ENCODE peak calls at places on chromosomes 12 and 14, in nine cellular contexts. H is fibroblast of lung, G is SK-N-SH, Z is GM10248, N is kidney epithelial cell, D is GM12878, V is progenitor cell of endocrine pancreas, T is heart right ventricle, L is GM23338. O is an unnamed sample.

GRCh38 chr14:65961004-65961403 is 525.2 kb upstream of the CCDC196 start:
- DNase-seq in Z (peak), H (peak), N (no peak), D (no peak), T (peak), V (peak), L (peak), G (peak), O (peak)

GRCh38 chr12:131642101-131642540 is 68.8 kb upstream of the SFSWAP start:
- DNase-seq in N (no peak), G (no peak), L (peak), H (no peak), T (no peak), D (peak), Z (peak), V (no peak), O (no peak)

GRCh38 chr12:104281636-104282035 is 21.9 kb upstream of the EID3 start:
- DNase-seq in V (no peak), H (peak), T (no peak), G (no peak), Z (no peak), N (no peak), D (no peak), L (no peak), O (no peak)

GRCh38 chr12:58171914-58172313 is 230.5 kb downstream of the ATP23 start:
- DNase-seq in H (peak), Z (no peak), T (no peak), V (no peak), L (no peak), G (no peak), D (no peak), N (no peak), O (peak)

GRCh38 chr14:80468331-80469122 is 257.2 kb upstream of the DIO2 start:
- DNase-seq in G (no peak), H (no peak), D (no peak), N (no peak), T (no peak), L (no peak), V (no peak), Z (no peak), O (no peak)

GRCh38 chr14:50943943-50944646 is at the start of gene PYGL:
- DNase-seq in N (no peak), L (peak), G (peak), T (peak), D (no peak), H (peak), Z (peak), V (peak), O (peak)

GRCh38 chr12:108689314-108690190 is 41.8 kb downstream of the CORO1C start:
- DNase-seq in T (no peak), D (no peak), H (peak), N (no peak), Z (no peak), G (no peak), L (no peak), V (no peak), O (peak)

GRCh38 chr12:50505386-50505827 is 622 bp downstream of the DIP2B start:
- DNase-seq in H (peak), G (peak), Z (peak), N (no peak), V (no peak), L (no peak), T (peak), D (no peak), O (peak)

GRCh38 chr14:22819191-22819988 is 4.2 kb upstream of the SLC7A7 start:
- DNase-seq in Z (peak), D (no peak), V (no peak), T (peak), H (peak), N (no peak), G (no peak), L (peak), O (peak)

GRCh38 chr14:94571950-94572349 is 9.3 kb upstream of the SERPINA5 start:
- DNase-seq in V (no peak), Z (no peak), H (peak), N (no peak), G (no peak), D (no peak), L (no peak), T (no peak), O (peak)

GRCh38 chr12:14936224-14936861 is 2.0 kb downstream of the ERP27 start:
- DNase-seq in N (no peak), Z (no peak), D (no peak), V (no peak), H (no peak), T (no peak), G (no peak), L (peak), O (no peak)
- TF ChIP-seq CTCF in N (no peak), Z (no peak), D (peak), V (no peak), H (peak), T (no peak), G (peak), L (peak), O (peak)

GRCh38 chr14:61451491-61451890 is 130.1 kb downstream of the PRKCH start:
- DNase-seq in T (no peak), D (no peak), L (no peak), Z (no peak), V (no peak), G (no peak), H (no peak), N (no peak), O (no peak)
- TF ChIP-seq CTCF in T (no peak), D (no peak), L (no peak), Z (no peak), V (no peak), G (no peak), H (no peak), N (no peak), O (no peak)

GRCh38 chr12:45490232-45490881 is 239.1 kb upstream of the ARID2 start:
- DNase-seq in N (no peak), V (no peak), G (no peak), Z (no peak), H (no peak), L (no peak), D (no peak), T (no peak), O (no peak)
- TF ChIP-seq CTCF in N (no peak), V (no peak), G (no peak), Z (no peak), H (no peak), L (peak), D (no peak), T (no peak), O (no peak)

DNA sequence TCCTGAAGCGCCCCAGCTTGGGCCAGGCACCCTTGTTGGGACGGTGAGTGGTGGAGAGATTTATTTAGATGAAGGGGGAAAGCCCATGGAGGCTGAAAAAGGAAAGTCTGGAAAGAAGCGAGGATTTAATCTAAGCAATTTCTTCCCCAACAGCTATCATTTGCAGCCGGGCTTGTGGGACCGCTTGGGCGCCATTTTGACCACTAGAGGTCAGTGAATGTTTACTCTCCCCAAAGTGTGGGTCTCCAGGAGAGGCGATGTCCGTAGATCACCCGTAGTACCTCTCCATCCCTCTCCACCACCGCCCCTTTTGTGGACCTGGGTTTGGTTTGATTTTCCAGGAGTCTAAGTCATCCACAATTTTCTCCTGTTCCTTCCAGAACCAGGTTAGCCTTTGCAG is 91.2 kb upstream of the PARP11 start:
- DNase-seq in Z (peak), N (no peak), D (no peak), T (no peak), G (peak), V (no peak), H (no peak), L (peak), O (no peak)
- TF ChIP-seq CTCF in Z (peak), N (peak), D (peak), T (peak), G (peak), V (peak), H (peak), L (peak), O (no peak)

GRCh38 chr12:57110189-57111045 is 745 bp downstream of the STAT6 start:
- DNase-seq in V (peak), H (no peak), L (peak), N (no peak), D (no peak), Z (peak), G (peak), T (peak), O (no peak)
- TF ChIP-seq CTCF in V (no peak), H (no peak), L (no peak), N (no peak), D (peak), Z (no peak), G (no peak), T (no peak), O (no peak)

GRCh38 chr14:90959344-90959743 is 101.1 kb downstream of the RPS6KA5 start:
- DNase-seq in D (no peak), V (no peak), H (no peak), Z (no peak), L (no peak), G (no peak), T (no peak), N (no peak), O (no peak)
- TF ChIP-seq CTCF in D (no peak), V (no peak), H (no peak), Z (no peak), L (no peak), G (no peak), T (no peak), N (no peak), O (no peak)

DNA sequence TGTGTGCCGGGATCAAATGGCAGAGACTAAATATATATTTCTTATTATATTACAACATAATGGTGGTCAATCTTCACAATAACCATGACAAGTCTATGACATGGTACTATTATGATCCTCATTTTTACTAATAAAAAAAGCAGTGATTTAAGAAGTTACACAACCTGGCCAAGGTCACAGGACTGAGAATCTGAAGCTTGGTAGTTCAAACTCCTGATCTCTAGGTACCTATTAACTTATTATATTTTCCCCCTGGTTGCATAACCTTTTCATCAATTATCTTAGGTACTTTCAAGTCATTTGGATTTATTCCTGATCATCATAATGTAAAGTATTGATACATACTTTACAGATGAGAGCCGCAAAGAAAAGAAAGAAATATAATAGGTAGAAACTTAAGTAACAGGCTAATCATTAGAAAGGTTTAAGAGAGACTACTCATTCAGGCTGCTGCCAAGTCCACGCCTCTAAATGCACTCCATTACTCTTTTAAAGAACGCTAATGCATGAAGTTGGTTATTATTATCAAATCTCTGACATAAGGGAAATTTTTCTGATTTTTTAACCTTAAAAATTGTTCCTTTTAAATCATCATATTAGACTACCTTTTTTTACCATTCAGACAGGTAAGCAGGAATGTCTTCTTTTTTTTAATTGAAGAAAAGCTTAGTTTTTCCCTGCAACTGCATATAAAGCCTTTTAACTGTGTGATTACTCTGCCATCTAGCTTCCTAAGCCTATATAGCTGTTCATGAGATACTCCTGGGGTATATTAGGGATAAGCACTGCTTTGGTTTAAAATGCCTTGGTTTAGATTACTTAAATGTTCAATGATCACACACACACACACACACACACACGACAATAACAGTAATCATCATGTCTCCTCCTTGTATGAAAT is 35.6 kb downstream of the RPS29 start:
- DNase-seq in L (peak), H (peak), G (peak), N (no peak), D (no peak), Z (no peak), V (no peak), T (no peak), O (peak)
- TF ChIP-seq CTCF in L (peak), H (peak), G (peak), N (peak), D (peak), Z (peak), V (peak), T (no peak), O (peak)

GRCh38 chr12:94983321-94983720 is 20.2 kb downstream of the NDUFA12 start:
- DNase-seq in D (no peak), G (no peak), L (no peak), H (peak), V (no peak), Z (no peak), T (no peak), N (no peak), O (no peak)

GRCh38 chr12:94977766-94978468 is 25.6 kb downstream of the NDUFA12 start:
- DNase-seq in L (no peak), D (no peak), V (no peak), N (no peak), Z (no peak), G (no peak), H (no peak), T (no peak), O (no peak)

GRCh38 chr12:94979941-94980340 is 23.6 kb downstream of the NDUFA12 start:
- DNase-seq in G (no peak), V (no peak), L (no peak), N (no peak), Z (no peak), D (no peak), H (no peak), T (no peak), O (no peak)

GRCh38 chr12:94982456-94982855 is 21.0 kb downstream of the NDUFA12 start:
- DNase-seq in V (no peak), L (no peak), Z (no peak), N (peak), H (peak), T (no peak), D (no peak), G (no peak), O (no peak)

GRCh38 chr12:94980577-94980976 is 22.9 kb downstream of the NDUFA12 start:
- DNase-seq in V (no peak), H (peak), Z (no peak), G (peak), T (no peak), N (no peak), L (no peak), D (no peak), O (peak)
- TF ChIP-seq CTCF in V (peak), H (peak), Z (peak), G (peak), T (no peak), N (peak), L (peak), D (peak), O (no peak)

DNA sequence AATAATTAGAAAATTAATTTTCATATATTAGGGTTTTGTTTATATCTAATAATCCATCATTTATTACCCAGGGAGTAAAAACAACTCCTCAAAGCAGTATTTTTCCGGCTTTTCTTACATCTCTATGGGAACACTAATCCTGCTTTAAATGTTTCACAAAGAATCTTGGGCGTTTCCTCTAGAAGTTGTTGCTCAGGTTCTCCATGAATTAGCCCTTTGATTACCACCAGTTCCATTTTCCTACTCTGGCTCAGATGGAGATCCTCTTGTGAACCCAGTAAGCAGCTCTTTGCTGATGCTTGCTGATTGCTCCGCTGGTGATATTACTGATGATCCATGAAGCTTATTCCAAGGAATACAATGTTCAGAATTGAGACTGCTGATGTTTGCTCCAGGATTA is 78.5 kb upstream of the PKP2 start:
- DNase-seq in D (no peak), L (no peak), G (no peak), T (no peak), Z (no peak), H (no peak), N (no peak), V (no peak), O (no peak)
- TF ChIP-seq CTCF in D (no peak), L (no peak), G (no peak), T (no peak), Z (no peak), H (no peak), N (no peak), V (no peak), O (no peak)